ENCODE peak calls at places on chromosomes 4 and X, in four cellular contexts. One of them, this sample, is unnamed.

GRCh38 chrX:43846558-43846957 is 35.7 kb downstream of the MAOB start:
- DNase-seq in NT2/D1: no peak
- DNase-seq in HepG2: peak
- DNase-seq in GM12878: no peak
- DNase-seq in this sample: no peak

GRCh38 chr4:48909697-48910096 is 3.1 kb upstream of the OCIAD2 start:
- DNase-seq in NT2/D1: peak
- DNase-seq in GM12878: no peak
- DNase-seq in HepG2: no peak
- DNase-seq in this sample: peak

GRCh38 chr4:69849969-69850368 is 10.0 kb downstream of the SULT1E1 start:
- DNase-seq in GM12878: no peak
- DNase-seq in HepG2: no peak
- DNase-seq in NT2/D1: no peak
- DNase-seq in this sample: no peak

GRCh38 chr4:159451006-159451405 is 348.1 kb downstream of the RAPGEF2 start:
- DNase-seq in GM12878: no peak
- DNase-seq in NT2/D1: no peak
- DNase-seq in HepG2: no peak
- DNase-seq in this sample: no peak

GRCh38 chr4:147732516-147733193 is 767 bp downstream of the ARHGAP10 start:
- DNase-seq in NT2/D1: no peak
- DNase-seq in GM12878: no peak
- DNase-seq in HepG2: no peak
- DNase-seq in this sample: no peak

GRCh38 chrX:20315140-20315539 is 48.4 kb upstream of the RPS6KA3 start:
- DNase-seq in HepG2: no peak
- DNase-seq in GM12878: peak
- DNase-seq in NT2/D1: no peak
- DNase-seq in this sample: no peak

GRCh38 chr4:46931981-46932380 is 22.9 kb upstream of the COX7B2 start:
- DNase-seq in NT2/D1: peak
- DNase-seq in HepG2: peak
- DNase-seq in GM12878: peak
- DNase-seq in this sample: no peak

GRCh38 chr4:168524897-168525296 is 28.0 kb downstream of the PALLD start:
- DNase-seq in NT2/D1: no peak
- DNase-seq in HepG2: no peak
- DNase-seq in GM12878: no peak
- DNase-seq in this sample: no peak

GRCh38 chr4:48970471-48970921 is 15.6 kb upstream of the CWH43 start:
- DNase-seq in NT2/D1: no peak
- DNase-seq in GM12878: no peak
- DNase-seq in HepG2: no peak
- DNase-seq in this sample: no peak

GRCh38 chr4:185210102-185210981 is 944 bp downstream of the SNX25 start:
- DNase-seq in NT2/D1: no peak
- DNase-seq in HepG2: peak
- DNase-seq in GM12878: no peak
- DNase-seq in this sample: peak

GRCh38 chr4:183180621-183181020 is 81.6 kb downstream of the WWC2 start:
- DNase-seq in HepG2: no peak
- DNase-seq in NT2/D1: no peak
- DNase-seq in GM12878: no peak
- DNase-seq in this sample: no peak

GRCh38 chr4:183181081-183181480 is 82.0 kb downstream of the WWC2 start:
- DNase-seq in NT2/D1: no peak
- DNase-seq in HepG2: no peak
- DNase-seq in GM12878: no peak
- DNase-seq in this sample: no peak

GRCh38 chr4:183185018-183185417 is 86.0 kb downstream of the WWC2 start:
- DNase-seq in HepG2: no peak
- DNase-seq in GM12878: no peak
- DNase-seq in NT2/D1: no peak
- DNase-seq in this sample: no peak

GRCh38 chr4:183183906-183184535 is 85.0 kb downstream of the WWC2 start:
- DNase-seq in HepG2: no peak
- DNase-seq in GM12878: no peak
- DNase-seq in NT2/D1: no peak
- DNase-seq in this sample: no peak

GRCh38 chr4:183182873-183183725 is 84.0 kb downstream of the WWC2 start:
- DNase-seq in GM12878: no peak
- DNase-seq in NT2/D1: peak
- DNase-seq in HepG2: peak
- DNase-seq in this sample: peak
- TF ChIP-seq YY1 in GM12878: no peak
- TF ChIP-seq YY1 in NT2/D1: no peak
- TF ChIP-seq YY1 in HepG2: no peak
- TF ChIP-seq YY1 in this sample: peak

GRCh38 chrX:14897042-14897441 is 23.8 kb downstream of the MOSPD2 start:
- DNase-seq in NT2/D1: no peak
- DNase-seq in HepG2: no peak
- DNase-seq in GM12878: no peak
- DNase-seq in this sample: no peak

GRCh38 chrX:14899607-14900006 is 26.4 kb downstream of the MOSPD2 start:
- DNase-seq in HepG2: no peak
- DNase-seq in GM12878: no peak
- DNase-seq in NT2/D1: no peak
- DNase-seq in this sample: no peak

DNA sequence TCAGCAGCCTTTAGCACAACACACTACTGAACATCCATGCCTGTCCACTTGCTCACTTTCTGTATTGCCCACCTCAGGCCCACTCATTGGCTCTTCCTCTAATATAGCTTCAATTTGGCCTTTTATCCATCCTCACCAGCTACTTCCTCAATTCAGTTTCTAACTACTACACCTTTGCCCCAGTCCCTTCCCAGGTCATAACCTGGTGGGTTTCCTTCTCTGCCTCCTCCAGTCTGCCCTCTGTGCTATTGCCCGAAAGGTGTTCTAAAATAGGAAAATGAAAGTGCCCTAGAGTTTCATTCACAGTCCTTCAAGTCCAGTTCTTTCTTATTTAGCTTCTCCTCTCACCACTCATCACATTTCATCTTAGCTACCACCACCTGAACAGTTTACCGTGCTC is 23.1 kb downstream of the MOSPD2 start:
- DNase-seq in GM12878: no peak
- DNase-seq in NT2/D1: no peak
- DNase-seq in HepG2: no peak
- DNase-seq in this sample: no peak
- TF ChIP-seq SUZ12 in GM12878: no peak
- TF ChIP-seq SUZ12 in NT2/D1: no peak
- TF ChIP-seq SUZ12 in HepG2: no peak
- TF ChIP-seq SUZ12 in this sample: no peak

GRCh38 chrX:39828971-39829370 is 268.8 kb downstream of the BCOR start:
- DNase-seq in HepG2: no peak
- DNase-seq in NT2/D1: no peak
- DNase-seq in GM12878: no peak
- DNase-seq in this sample: no peak

GRCh38 chrX:39829965-39830364 is 267.8 kb downstream of the BCOR start:
- DNase-seq in HepG2: no peak
- DNase-seq in NT2/D1: no peak
- DNase-seq in GM12878: no peak
- DNase-seq in this sample: no peak

GRCh38 chrX:39830414-39830813 is 267.3 kb downstream of the BCOR start:
- DNase-seq in GM12878: no peak
- DNase-seq in NT2/D1: no peak
- DNase-seq in HepG2: no peak
- DNase-seq in this sample: no peak

GRCh38 chrX:39826813-39827543 is 270.8 kb downstream of the BCOR start:
- DNase-seq in GM12878: no peak
- DNase-seq in HepG2: no peak
- DNase-seq in NT2/D1: no peak
- DNase-seq in this sample: no peak

GRCh38 chrX:39827959-39828358 is 269.8 kb downstream of the BCOR start:
- DNase-seq in HepG2: no peak
- DNase-seq in GM12878: no peak
- DNase-seq in NT2/D1: no peak
- DNase-seq in this sample: no peak
- TF ChIP-seq YY1 in HepG2: no peak
- TF ChIP-seq YY1 in GM12878: no peak
- TF ChIP-seq YY1 in NT2/D1: no peak
- TF ChIP-seq YY1 in this sample: no peak

GRCh38 chr4:124726269-124726668 is 13.7 kb upstream of the ANKRD50 start:
- DNase-seq in HepG2: no peak
- DNase-seq in GM12878: no peak
- DNase-seq in NT2/D1: no peak
- DNase-seq in this sample: no peak

GRCh38 chr4:124722069-124722468 is 9.5 kb upstream of the ANKRD50 start:
- DNase-seq in HepG2: no peak
- DNase-seq in NT2/D1: no peak
- DNase-seq in GM12878: no peak
- DNase-seq in this sample: no peak

DNA sequence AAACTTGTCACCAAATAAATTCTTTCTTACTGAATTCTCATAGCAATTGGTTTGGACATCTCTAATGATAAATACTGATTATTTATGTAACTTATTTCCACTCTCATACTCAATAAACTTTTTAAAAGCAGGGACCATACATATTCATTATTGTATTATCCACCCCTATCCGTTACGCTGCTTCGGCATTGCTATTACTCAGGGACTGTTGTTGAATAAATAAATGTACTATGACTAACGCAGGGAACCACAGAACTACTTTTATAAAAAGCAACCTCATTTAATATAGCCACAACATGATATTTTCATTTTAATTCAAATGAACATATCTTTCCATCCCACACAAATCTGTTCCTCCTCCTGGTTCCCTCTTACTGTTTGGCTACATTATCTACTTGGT is 14.8 kb upstream of the ANKRD50 start:
- DNase-seq in HepG2: no peak
- DNase-seq in NT2/D1: no peak
- DNase-seq in GM12878: no peak
- DNase-seq in this sample: no peak
- TF ChIP-seq SUZ12 in HepG2: no peak
- TF ChIP-seq SUZ12 in NT2/D1: no peak
- TF ChIP-seq SUZ12 in GM12878: no peak
- TF ChIP-seq SUZ12 in this sample: no peak

GRCh38 chrX:107673933-107674479 is 45.7 kb downstream of the PRPS1 start:
- DNase-seq in NT2/D1: no peak
- DNase-seq in HepG2: no peak
- DNase-seq in GM12878: peak
- DNase-seq in this sample: no peak
- TF ChIP-seq YY1 in NT2/D1: no peak
- TF ChIP-seq YY1 in HepG2: no peak
- TF ChIP-seq YY1 in GM12878: no peak
- TF ChIP-seq YY1 in this sample: no peak

GRCh38 chr4:54433686-54434085 is 204.6 kb downstream of the PDGFRA start:
- DNase-seq in NT2/D1: no peak
- DNase-seq in HepG2: no peak
- DNase-seq in GM12878: no peak
- DNase-seq in this sample: no peak
- TF ChIP-seq SUZ12 in NT2/D1: no peak
- TF ChIP-seq SUZ12 in HepG2: no peak
- TF ChIP-seq SUZ12 in GM12878: no peak
- TF ChIP-seq SUZ12 in this sample: no peak

DNA sequence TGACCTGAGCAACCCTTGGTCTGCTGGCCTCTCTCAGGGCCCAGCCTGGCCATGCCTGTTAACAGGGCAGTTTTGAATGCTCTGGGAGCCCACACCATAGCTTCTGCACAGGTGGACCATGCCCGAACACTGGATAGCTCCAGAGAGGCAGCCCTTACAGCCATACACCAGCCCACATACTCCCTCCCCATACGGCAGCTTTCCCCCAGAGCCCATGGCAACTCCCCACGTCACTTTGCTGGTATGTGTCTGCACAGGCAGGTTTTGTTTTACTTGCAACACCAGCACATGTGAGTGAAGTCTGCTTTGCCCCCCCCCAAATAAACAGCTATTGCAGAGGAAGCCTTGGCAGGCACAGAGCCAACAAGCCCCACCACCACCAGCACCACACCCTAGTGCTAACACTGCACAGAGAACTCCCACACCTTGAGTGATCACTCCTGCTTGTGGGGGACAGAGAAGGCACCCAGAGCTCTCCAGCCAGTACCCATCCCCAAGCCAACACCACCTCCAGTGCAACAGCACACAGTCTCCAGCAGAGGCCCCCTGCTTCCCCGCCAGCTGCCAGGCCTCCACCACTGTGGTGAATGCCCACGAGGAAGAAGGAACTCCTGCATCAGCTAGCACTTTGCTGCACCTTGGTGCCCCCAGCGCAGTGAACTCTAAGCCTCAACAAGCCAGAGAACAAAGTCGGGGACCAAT is 87.3 kb downstream of the STPG2 start:
- DNase-seq in NT2/D1: no peak
- DNase-seq in GM12878: no peak
- DNase-seq in HepG2: no peak
- DNase-seq in this sample: no peak
- TF ChIP-seq YY1 in NT2/D1: no peak
- TF ChIP-seq YY1 in GM12878: no peak
- TF ChIP-seq YY1 in HepG2: no peak
- TF ChIP-seq YY1 in this sample: no peak

This sample was measured in H1.